ENCODE peak calls at places on chromosomes 16 and 17, in six cellular contexts. Q is astrocyte of the spinal cord; J is lower lobe of right lung; Y is CD4-positive, CD25-positive, alpha-beta regulatory T cell; F is GM23248; V is psoas muscle. W is an unnamed sample.

GRCh38 chr17:9115446-9116265 is 94.3 kb downstream of the NTN1 start:
- DNase-seq in Q (peak; percentile 65), J (no peak), Y (no peak), F (peak; percentile 71), V (peak; percentile 73), W (no peak)

GRCh38 chr16:83356986-83357385 is 450.8 kb upstream of the HSBP1 start:
- DNase-seq in Q (no peak), J (no peak), Y (no peak), F (no peak), V (no peak), W (no peak)

GRCh38 chr17:79478051-79478461 is 132.8 kb downstream of the RBFOX3 start:
- DNase-seq in Q (no peak), J (no peak), Y (no peak), F (no peak), V (no peak), W (no peak)

GRCh38 chr16:69089091-69089912 is 16.2 kb upstream of the HAS3 start:
- DNase-seq in Q (no peak), J (peak; percentile 51), Y (no peak), F (no peak), V (no peak), W (no peak)

GRCh38 chr17:37068266-37068665 is 119.5 kb downstream of the AATF start:
- DNase-seq in Q (no peak), J (no peak), Y (no peak), F (no peak), V (no peak), W (no peak)

GRCh38 chr17:29215717-29216116 is 30.9 kb upstream of the CRYBA1 start:
- DNase-seq in Q (peak; percentile 45), J (no peak), Y (no peak), F (peak; percentile 47), V (no peak), W (no peak)

GRCh38 chr16:12252616-12253015 is 276.1 kb downstream of the SNX29 start:
- DNase-seq in Q (no peak), J (no peak), Y (no peak), F (no peak), V (no peak), W (no peak)

GRCh38 chr16:25298165-25298872 is 40.7 kb upstream of the ZKSCAN2 start:
- DNase-seq in Q (no peak), J (no peak), Y (no peak), F (no peak), V (no peak), W (no peak)

GRCh38 chr17:74859439-74860228 is at the start of gene GRIN2C:
- DNase-seq in Q (no peak), J (no peak), Y (no peak), F (no peak), V (no peak), W (no peak)

GRCh38 chr17:57442401-57442823 is 186.1 kb downstream of the MSI2 start:
- DNase-seq in Q (peak; percentile 75), J (no peak), Y (no peak), F (peak; percentile 7), V (no peak), W (no peak)

GRCh38 chr17:49842846-49843245 is 5.0 kb downstream of the TAC4 start:
- DNase-seq in Q (no peak), J (no peak), Y (no peak), F (no peak), V (no peak), W (no peak)

GRCh38 chr16:30491744-30492308 is 19.3 kb downstream of the ITGAL start:
- DNase-seq in Q (peak; percentile 81), J (no peak), Y (no peak), F (peak; percentile 75), V (no peak), W (no peak)

GRCh38 chr16:31402687-31403086 is 9.6 kb downstream of the ITGAD start:
- DNase-seq in Q (no peak), J (no peak), Y (no peak), F (peak; percentile 58), V (no peak), W (no peak)

GRCh38 chr17:2399572-2400473 is 1.0 kb downstream of the MNT start:
- DNase-seq in Q (peak; percentile 96), J (peak; percentile 97), Y (peak; percentile 93), F (peak; percentile 98), V (peak; percentile 98), W (peak; percentile 99)

GRCh38 chr17:49069585-49070273 is 62.8 kb upstream of the B4GALNT2 start:
- DNase-seq in Q (peak; percentile 34), J (no peak), Y (no peak), F (peak; percentile 33), V (no peak), W (no peak)

GRCh38 chr17:33514369-33514768 is 221.3 kb upstream of the ASIC2 start:
- DNase-seq in Q (no peak), J (no peak), Y (no peak), F (no peak), V (no peak), W (no peak)

GRCh38 chr17:73786286-73786743 is 142.1 kb upstream of the SDK2 start:
- DNase-seq in Q (no peak), J (no peak), Y (no peak), F (no peak), V (no peak), W (no peak)

GRCh38 chr16:65618335-65618734 is 496.5 kb upstream of the CDH11 start:
- DNase-seq in Q (no peak), J (no peak), Y (no peak), F (no peak), V (no peak), W (no peak)

GRCh38 chr16:55418586-55418985 is 60.4 kb upstream of the MMP2 start:
- DNase-seq in Q (no peak), J (no peak), Y (no peak), F (peak; percentile 30), V (no peak), W (no peak)

GRCh38 chr17:15006421-15006820 is 258.7 kb downstream of the PMP22 start:
- DNase-seq in Q (no peak), J (no peak), Y (no peak), F (no peak), V (no peak), W (no peak)

GRCh38 chr16:69329369-69330285 is 761 bp downstream of the PDF start:
- DNase-seq in Q (peak; percentile 25), J (no peak), Y (no peak), F (peak; percentile 53), V (no peak), W (peak; percentile 89)

GRCh38 chr17:67203818-67204217 is 41.2 kb downstream of the HELZ start:
- DNase-seq in Q (no peak), J (no peak), Y (no peak), F (no peak), V (no peak), W (no peak)

GRCh38 chr17:29393451-29393850 is 3.3 kb downstream of the TAOK1 start:
- DNase-seq in Q (no peak), J (no peak), Y (no peak), F (peak; percentile 72), V (no peak), W (no peak)

GRCh38 chr16:35506018-35506897 is 2046.8 kb downstream of the TP53TG3F start:
- DNase-seq in Q (no peak), J (no peak), Y (no peak), F (no peak), V (no peak), W (no peak)

GRCh38 chr16:31664683-31665482 is 137.2 kb downstream of the AHSP start:
- DNase-seq in Q (no peak), J (no peak), Y (no peak), F (peak; percentile 65), V (no peak), W (no peak)

GRCh38 chr16:62596101-62596500 is 559.9 kb upstream of the CDH8 start:
- DNase-seq in Q (no peak), J (no peak), Y (no peak), F (no peak), V (no peak), W (no peak)

DNA sequence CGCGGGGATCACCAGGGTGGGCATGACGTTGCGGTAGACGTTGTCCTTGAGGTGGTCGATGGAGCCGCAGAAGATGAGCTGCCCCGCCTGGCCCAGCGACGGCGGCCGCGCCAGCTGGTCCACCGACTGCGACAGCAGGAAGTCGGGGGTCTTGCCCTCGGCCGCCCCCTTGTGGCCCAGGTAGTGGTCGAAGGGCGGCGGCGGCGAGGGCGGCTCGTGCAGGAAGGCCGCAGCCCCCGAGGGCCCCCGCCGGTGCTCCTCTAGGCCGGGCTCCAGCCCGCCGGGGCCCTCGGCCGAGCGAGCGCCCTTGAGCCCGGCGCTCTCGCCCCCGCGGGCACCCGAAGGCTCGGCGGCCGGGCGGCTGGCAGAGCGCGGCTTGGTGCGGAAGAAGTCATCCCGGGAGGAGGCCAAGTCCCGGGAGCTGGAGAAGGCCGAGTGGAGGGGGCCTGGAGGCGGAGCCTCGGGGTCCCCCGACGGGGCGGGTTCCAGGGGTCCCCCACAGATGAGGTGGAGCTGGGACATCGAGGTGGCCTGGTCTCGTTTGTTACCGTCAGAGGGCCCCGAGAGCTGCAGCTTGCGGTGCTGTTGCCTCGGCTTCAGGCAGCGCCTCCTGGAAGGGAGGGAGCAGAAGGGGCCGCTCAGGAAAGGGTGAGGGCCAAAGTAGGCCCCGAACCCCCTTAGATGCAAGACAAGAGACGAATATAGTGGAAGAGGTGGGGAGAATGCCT is 8.9 kb downstream of the FAM171A2 start:
- DNase-seq in Q (no peak), J (no peak), Y (peak; percentile 48), F (peak; percentile 53), V (peak; percentile 58), W (peak; percentile 90)
- H3K4me3 ChIP-seq in Q (no peak overlapping the region), J (no peak overlapping the region), Y (no peak overlapping the region), F (no peak overlapping the region), V (no peak overlapping the region), W (peak overlapping the region; percentile 36)

GRCh38 chr16:20321671-20322070 is 5.6 kb downstream of the GP2 start:
- DNase-seq in Q (no peak), J (no peak), Y (no peak), F (no peak), V (no peak), W (no peak)
- H3K4me3 ChIP-seq in Q (no peak overlapping the region), J (no peak overlapping the region), Y (no peak overlapping the region), F (no peak overlapping the region), V (no peak overlapping the region), W (no peak overlapping the region)

GRCh38 chr16:53775821-53776431 is 72.0 kb downstream of the FTO start:
- DNase-seq in Q (peak; percentile 90), J (no peak), Y (no peak), F (peak; percentile 94), V (peak; percentile 42), W (no peak)
- H3K4me3 ChIP-seq in Q (no peak overlapping the region), J (no peak overlapping the region), Y (no peak overlapping the region), F (peak overlapping the region; percentile 31), V (no peak overlapping the region), W (no peak overlapping the region)

DNA sequence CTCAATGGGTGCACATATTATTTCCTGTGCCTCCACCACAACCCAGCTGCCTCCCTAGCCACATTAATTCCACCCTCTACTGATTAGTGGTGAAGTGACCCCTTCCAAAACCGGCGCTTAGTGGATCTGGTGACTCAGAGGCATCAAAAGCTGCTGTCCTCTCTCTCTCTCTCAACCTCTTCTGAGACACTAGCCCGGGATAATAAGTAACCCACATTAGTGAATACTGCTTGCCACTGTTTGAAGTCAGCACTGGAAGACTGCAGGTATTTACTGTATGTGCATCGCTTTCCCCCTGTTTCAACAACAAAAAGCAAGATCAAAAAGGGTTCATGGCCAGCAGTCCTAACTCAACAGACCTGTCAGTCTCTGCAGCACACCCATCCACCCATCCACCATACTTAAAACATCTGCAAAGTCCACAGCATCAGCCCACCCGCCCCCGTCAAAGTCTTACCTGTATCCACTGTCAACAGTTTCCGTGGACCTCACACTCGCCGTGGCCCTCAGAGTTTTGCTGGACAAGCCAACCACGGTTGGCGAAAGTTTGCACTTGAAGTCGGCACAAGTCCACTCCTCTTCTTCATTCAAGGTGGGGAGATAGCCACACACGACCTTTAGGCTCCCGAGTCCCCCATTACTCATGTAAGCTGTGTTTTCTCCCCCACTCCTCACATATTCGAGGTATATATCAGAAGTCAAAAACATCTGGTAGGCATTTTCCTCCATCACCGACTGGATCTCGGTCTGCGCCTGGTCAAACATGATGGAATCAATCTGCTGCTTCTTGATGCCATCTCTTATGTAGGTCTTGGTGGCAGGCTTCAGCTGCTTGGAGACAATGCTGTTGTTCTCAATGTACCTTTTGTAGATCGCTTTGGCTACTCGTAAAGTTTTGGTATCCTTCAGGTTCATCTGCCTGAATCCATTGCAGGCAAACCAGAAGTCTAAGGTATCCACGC is 3.8 kb downstream of the AXIN2 start:
- DNase-seq in Q (peak; percentile 79), J (no peak), Y (no peak), F (peak; percentile 79), V (no peak), W (no peak)
- H3K4me3 ChIP-seq in Q (peak overlapping the region; percentile 71), J (no peak overlapping the region), Y (peak overlapping the region; percentile 64), F (no peak overlapping the region), V (no peak overlapping the region), W (no peak overlapping the region)

W was measured in spleen.